ENCODE peak calls at places on chromosomes 13 and 19, in four cellular contexts. One of them, this sample, is unnamed.

GRCh38 chr19:40397568-40397906 is 7.6 kb upstream of the HIPK4 start:
- DNase-seq in DND-41: no peak
- DNase-seq in heart left ventricle: no peak
- DNase-seq in prostate gland: no peak
- DNase-seq in this sample: no peak

GRCh38 chr19:55638864-55639359 is 1.9 kb upstream of the ZNF580 start:
- DNase-seq in DND-41: peak; percentile 79
- DNase-seq in heart left ventricle: peak; percentile 17
- DNase-seq in prostate gland: no peak
- DNase-seq in this sample: peak; percentile 78

GRCh38 chr19:1027953-1028902 is 1.8 kb downstream of the CNN2 start:
- DNase-seq in DND-41: peak; percentile 74
- DNase-seq in heart left ventricle: peak; percentile 76
- DNase-seq in prostate gland: peak; percentile 75
- DNase-seq in this sample: peak; percentile 55

GRCh38 chr19:3577741-3578344 is 5.1 kb downstream of the HMG20B start:
- DNase-seq in DND-41: no peak
- DNase-seq in heart left ventricle: no peak
- DNase-seq in prostate gland: no peak
- DNase-seq in this sample: no peak

GRCh38 chr13:100088648-100089601 is at the start of gene PCCA:
- DNase-seq in DND-41: peak; percentile 85
- DNase-seq in heart left ventricle: peak; percentile 97
- DNase-seq in prostate gland: peak; percentile 95
- DNase-seq in this sample: peak; percentile 98

GRCh38 chr19:18612772-18613588 is at the start of gene TMEM59L:
- DNase-seq in DND-41: peak; percentile 50
- DNase-seq in heart left ventricle: no peak
- DNase-seq in prostate gland: no peak
- DNase-seq in this sample: peak; percentile 54

GRCh38 chr13:88806438-88806837 is 1135.3 kb downstream of the SLITRK5 start:
- DNase-seq in DND-41: no peak
- DNase-seq in heart left ventricle: no peak
- DNase-seq in prostate gland: no peak
- DNase-seq in this sample: no peak

GRCh38 chr13:101267656-101268055 is 148.7 kb downstream of the NALCN start:
- DNase-seq in DND-41: no peak
- DNase-seq in heart left ventricle: no peak
- DNase-seq in prostate gland: no peak
- DNase-seq in this sample: no peak

GRCh38 chr19:48812094-48812929 is 1.5 kb upstream of the BCAT2 start:
- DNase-seq in DND-41: no peak
- DNase-seq in heart left ventricle: peak; percentile 96
- DNase-seq in prostate gland: peak; percentile 93
- DNase-seq in this sample: peak; percentile 96

GRCh38 chr13:46176756-46177155 is 5.2 kb downstream of the LCP1 start:
- DNase-seq in DND-41: peak; percentile 33
- DNase-seq in heart left ventricle: no peak
- DNase-seq in prostate gland: no peak
- DNase-seq in this sample: no peak

GRCh38 chr19:24048261-24048660 is 38.7 kb upstream of the ZNF254 start:
- DNase-seq in DND-41: no peak
- DNase-seq in heart left ventricle: no peak
- DNase-seq in prostate gland: no peak
- DNase-seq in this sample: no peak

GRCh38 chr19:49114630-49115363 is 627 bp downstream of the LIN7B start:
- DNase-seq in DND-41: peak; percentile 71
- DNase-seq in heart left ventricle: peak; percentile 86
- DNase-seq in prostate gland: peak; percentile 71
- DNase-seq in this sample: peak; percentile 81

GRCh38 chr13:102847272-102848234 is 1.7 kb downstream of the ERCC5 start:
- DNase-seq in DND-41: peak; percentile 19
- DNase-seq in heart left ventricle: no peak
- DNase-seq in prostate gland: no peak
- DNase-seq in this sample: no peak

GRCh38 chr13:23212621-23213020 is 31.8 kb downstream of the SGCG start:
- DNase-seq in DND-41: no peak
- DNase-seq in heart left ventricle: no peak
- DNase-seq in prostate gland: no peak
- DNase-seq in this sample: no peak

GRCh38 chr19:48338802-48339660 is 13.7 kb downstream of the EMP3 start:
- DNase-seq in DND-41: no peak
- DNase-seq in heart left ventricle: no peak
- DNase-seq in prostate gland: no peak
- DNase-seq in this sample: no peak

GRCh38 chr13:112724788-112725345 is 35.0 kb downstream of the ATP11A start:
- DNase-seq in DND-41: no peak
- DNase-seq in heart left ventricle: no peak
- DNase-seq in prostate gland: no peak
- DNase-seq in this sample: no peak

GRCh38 chr13:34347784-34348573 is 530.0 kb downstream of the RFC3 start:
- DNase-seq in DND-41: no peak
- DNase-seq in heart left ventricle: peak; percentile 25
- DNase-seq in prostate gland: peak; percentile 64
- DNase-seq in this sample: no peak

GRCh38 chr13:109231853-109232252 is 554.5 kb downstream of the IRS2 start:
- DNase-seq in DND-41: no peak
- DNase-seq in heart left ventricle: no peak
- DNase-seq in prostate gland: no peak
- DNase-seq in this sample: no peak

GRCh38 chr13:109565877-109566276 is 220.5 kb downstream of the IRS2 start:
- DNase-seq in DND-41: no peak
- DNase-seq in heart left ventricle: no peak
- DNase-seq in prostate gland: no peak
- DNase-seq in this sample: no peak

GRCh38 chr13:41061914-41062837 is 867 bp downstream of the WBP4 start:
- DNase-seq in DND-41: no peak
- DNase-seq in heart left ventricle: no peak
- DNase-seq in prostate gland: no peak
- DNase-seq in this sample: no peak

GRCh38 chr19:15251010-15251748 is 18.9 kb upstream of the EPHX3 start:
- DNase-seq in DND-41: no peak
- DNase-seq in heart left ventricle: peak; percentile 69
- DNase-seq in prostate gland: no peak
- DNase-seq in this sample: no peak

GRCh38 chr19:15253076-15253475 is 20.8 kb upstream of the EPHX3 start:
- DNase-seq in DND-41: no peak
- DNase-seq in heart left ventricle: no peak
- DNase-seq in prostate gland: no peak
- DNase-seq in this sample: no peak

GRCh38 chr19:15251749-15252397 is 19.6 kb upstream of the EPHX3 start:
- DNase-seq in DND-41: no peak
- DNase-seq in heart left ventricle: peak; percentile 92
- DNase-seq in prostate gland: peak; percentile 78
- DNase-seq in this sample: peak; percentile 72

GRCh38 chr19:15253513-15253912 is 21.3 kb upstream of the EPHX3 start:
- DNase-seq in DND-41: no peak
- DNase-seq in heart left ventricle: peak; percentile 71
- DNase-seq in prostate gland: no peak
- DNase-seq in this sample: peak; percentile 51

GRCh38 chr19:15252398-15253018 is 20.3 kb upstream of the EPHX3 start:
- DNase-seq in DND-41: peak; percentile 22
- DNase-seq in heart left ventricle: no peak
- DNase-seq in prostate gland: no peak
- DNase-seq in this sample: no peak
- TF ChIP-seq CTCF in DND-41: peak; percentile 59
- TF ChIP-seq CTCF in heart left ventricle: no peak
- TF ChIP-seq CTCF in prostate gland: no peak
- TF ChIP-seq CTCF in this sample: peak; percentile 55

DNA sequence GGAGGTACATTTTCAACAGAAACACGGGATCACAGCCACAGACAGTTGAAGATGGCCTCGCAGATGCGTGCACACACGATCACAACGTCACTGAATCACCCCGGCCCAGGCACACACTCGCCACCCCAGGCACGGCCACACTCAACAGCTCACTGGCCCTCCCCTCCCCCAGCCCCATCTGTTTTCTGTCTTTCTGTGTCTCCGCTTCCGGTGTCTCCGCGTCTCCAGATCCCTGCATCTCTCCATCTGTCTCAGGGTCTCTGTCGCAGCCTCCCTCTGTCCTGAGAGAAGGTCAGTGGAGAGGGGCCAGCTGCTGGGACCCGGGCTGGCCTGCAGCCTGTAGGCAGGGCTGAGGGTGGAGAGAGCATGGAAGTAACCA is 3.8 kb upstream of the ATP1A3 start:
- DNase-seq in DND-41: no peak
- DNase-seq in heart left ventricle: no peak
- DNase-seq in prostate gland: no peak
- DNase-seq in this sample: peak; percentile 96
- H3K27me3 ChIP-seq in DND-41: no peaks in the 10 kb centered on the region
- H3K27me3 ChIP-seq in heart left ventricle: peaks cover 7% of the 10 kb centered on the region
- H3K27me3 ChIP-seq in prostate gland: peaks cover 17% of the 10 kb centered on the region
- H3K27me3 ChIP-seq in this sample: no peaks in the 10 kb centered on the region

DNA sequence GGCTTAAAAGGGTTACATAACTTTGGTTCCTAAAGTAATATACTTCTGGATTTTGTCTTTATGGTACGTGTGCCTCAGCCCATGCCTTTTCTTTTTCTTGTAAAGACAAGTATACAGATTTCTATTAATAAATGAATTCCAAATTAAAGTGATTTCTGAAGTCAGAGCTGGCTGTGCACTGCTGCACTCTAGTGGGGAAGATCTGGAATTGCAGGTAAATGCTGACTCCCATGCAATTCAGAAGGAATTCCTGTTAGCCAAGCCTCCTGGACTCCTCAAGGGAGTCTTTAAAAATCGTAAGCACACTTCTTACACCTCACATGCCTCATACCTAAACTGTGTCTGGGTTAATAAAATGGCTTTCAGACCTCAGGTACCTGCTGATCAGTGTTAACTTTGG is 118.4 kb upstream of the SLC7A1 start:
- DNase-seq in DND-41: no peak
- DNase-seq in heart left ventricle: no peak
- DNase-seq in prostate gland: no peak
- DNase-seq in this sample: no peak
- TF ChIP-seq CTCF in DND-41: peak; percentile 83
- TF ChIP-seq CTCF in heart left ventricle: peak; percentile 10
- TF ChIP-seq CTCF in prostate gland: no peak
- TF ChIP-seq CTCF in this sample: peak; percentile 87

DNA sequence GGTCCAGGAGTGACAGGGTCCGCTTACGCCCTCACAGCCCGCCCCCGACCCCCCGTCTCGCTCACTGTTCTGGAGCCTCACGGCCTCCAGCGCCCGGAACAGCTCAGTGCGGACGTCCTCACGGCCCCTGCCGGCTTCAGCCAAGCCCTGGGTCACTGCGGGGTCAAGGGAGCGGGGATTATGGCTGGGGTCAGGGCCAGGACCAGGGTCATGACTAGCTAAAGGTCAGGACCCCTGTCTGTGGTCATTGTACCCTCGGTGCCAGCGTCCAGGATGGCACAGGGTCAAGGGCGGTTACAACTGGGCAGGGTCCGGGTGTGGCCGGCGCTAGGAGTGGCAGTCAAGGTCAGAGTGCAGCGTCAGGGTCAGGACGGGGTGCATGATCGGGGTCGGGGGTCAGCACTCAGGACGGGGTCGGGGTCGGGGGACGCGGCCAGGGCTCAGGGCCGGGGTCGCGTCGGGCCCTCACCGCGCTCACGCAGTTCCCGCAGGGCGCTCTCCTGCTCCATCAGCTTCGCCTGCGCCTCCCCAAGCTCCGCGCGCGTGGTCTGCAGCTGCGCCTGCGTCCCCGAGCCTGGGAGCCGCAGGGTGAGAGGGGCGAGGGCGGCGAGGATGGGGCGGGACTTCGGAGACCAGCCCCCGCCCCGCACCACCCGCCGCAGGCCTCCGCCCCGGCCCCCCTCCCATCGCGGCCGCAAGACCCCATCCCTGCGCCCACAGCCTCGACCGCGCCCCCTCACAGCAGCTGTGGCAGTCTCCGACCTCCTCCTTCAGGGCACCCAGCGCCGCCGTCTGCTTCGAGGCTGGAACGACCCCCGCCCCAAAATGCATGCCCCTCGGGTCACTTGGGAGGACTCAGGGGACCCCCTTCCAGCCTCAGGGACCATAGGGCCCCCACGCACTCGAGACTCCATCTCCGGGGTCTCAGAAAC is 1.4 kb downstream of the CLEC4G start:
- DNase-seq in DND-41: no peak
- DNase-seq in heart left ventricle: no peak
- DNase-seq in prostate gland: no peak
- DNase-seq in this sample: no peak
- H3K27me3 ChIP-seq in DND-41: no peaks in the 10 kb centered on the region
- H3K27me3 ChIP-seq in heart left ventricle: peaks cover 35% of the 10 kb centered on the region
- H3K27me3 ChIP-seq in prostate gland: peaks cover 22% of the 10 kb centered on the region
- H3K27me3 ChIP-seq in this sample: peaks cover 64% of the 10 kb centered on the region

GRCh38 chr19:34559045-34559444 is 77.5 kb downstream of the WTIP start:
- DNase-seq in DND-41: no peak
- DNase-seq in heart left ventricle: no peak
- DNase-seq in prostate gland: no peak
- DNase-seq in this sample: no peak

GRCh38 chr19:34549833-34550232 is 68.3 kb downstream of the WTIP start:
- DNase-seq in DND-41: no peak
- DNase-seq in heart left ventricle: no peak
- DNase-seq in prostate gland: no peak
- DNase-seq in this sample: no peak

GRCh38 chr19:34560229-34560628 is 78.7 kb downstream of the WTIP start:
- DNase-seq in DND-41: no peak
- DNase-seq in heart left ventricle: no peak
- DNase-seq in prostate gland: no peak
- DNase-seq in this sample: no peak

GRCh38 chr19:34556500-34556899 is 74.9 kb downstream of the WTIP start:
- DNase-seq in DND-41: peak; percentile 26
- DNase-seq in heart left ventricle: no peak
- DNase-seq in prostate gland: no peak
- DNase-seq in this sample: peak; percentile 47

DNA sequence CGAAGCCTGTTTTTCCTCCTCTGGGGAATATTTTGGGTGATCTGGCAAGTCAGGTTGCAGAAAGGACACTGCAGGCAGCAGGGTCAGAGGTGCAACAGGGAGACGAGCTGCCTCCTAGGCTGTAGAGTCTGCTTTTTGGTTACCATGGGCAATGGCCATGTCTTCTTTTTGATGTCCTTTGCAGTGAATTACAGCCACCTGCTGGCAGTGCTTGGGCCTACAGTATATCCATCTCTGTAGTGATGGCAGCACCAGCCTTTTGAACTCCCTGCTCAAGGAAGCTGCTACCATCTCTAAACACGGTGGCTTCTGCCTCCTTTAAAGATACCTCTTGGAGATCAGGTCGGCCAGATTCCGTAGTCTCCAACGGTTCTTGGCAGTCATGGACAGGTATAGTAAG is 73.9 kb downstream of the WTIP start:
- DNase-seq in DND-41: peak; percentile 29
- DNase-seq in heart left ventricle: no peak
- DNase-seq in prostate gland: no peak
- DNase-seq in this sample: no peak
- TF ChIP-seq CTCF in DND-41: peak; percentile 54
- TF ChIP-seq CTCF in heart left ventricle: no peak
- TF ChIP-seq CTCF in prostate gland: no peak
- TF ChIP-seq CTCF in this sample: peak; percentile 44

DNA sequence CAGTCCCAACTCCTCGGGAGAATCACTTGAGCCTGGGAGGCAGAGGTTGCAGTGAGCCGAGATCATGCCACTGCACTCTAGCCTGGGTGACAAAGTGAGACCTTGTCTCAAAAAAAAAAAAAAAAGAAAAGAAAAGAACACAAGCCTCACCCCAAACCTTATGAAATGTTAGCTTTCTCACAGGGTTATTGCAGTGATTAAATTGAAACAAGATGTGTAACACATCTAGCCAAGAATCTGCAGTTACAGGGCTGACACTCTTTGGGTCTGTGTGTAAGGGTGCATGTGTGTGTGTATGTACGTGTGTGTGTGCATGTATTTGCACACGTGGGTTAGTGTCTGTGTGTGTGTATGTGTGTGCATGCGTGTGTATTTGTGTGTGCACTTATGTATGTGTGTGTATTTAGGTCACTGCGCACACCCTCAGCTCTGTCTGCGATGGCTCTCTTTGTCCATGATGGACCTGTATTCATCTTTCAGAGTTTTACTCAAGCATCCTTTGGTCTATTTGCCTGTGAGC is 336.3 kb downstream of the UQCRFS1 start:
- DNase-seq in DND-41: no peak
- DNase-seq in heart left ventricle: no peak
- DNase-seq in prostate gland: no peak
- DNase-seq in this sample: no peak
- H3K27me3 ChIP-seq in DND-41: peaks cover 13% of the 10 kb centered on the region
- H3K27me3 ChIP-seq in heart left ventricle: no peaks in the 10 kb centered on the region
- H3K27me3 ChIP-seq in prostate gland: no peaks in the 10 kb centered on the region
- H3K27me3 ChIP-seq in this sample: no peaks in the 10 kb centered on the region

This sample was measured in BE2C.